ENCODE peak calls at places on chromosome 9, in nine cellular contexts. G, S, P, K, N, C, D, U and X are unnamed samples.

GRCh38 chr9:68416891-68417570 is 60.6 kb downstream of the PGM5 start:
- DNase-seq in G (no peak), S (no peak), P (peak), K (no peak), N (no peak), C (no peak), D (peak), U (no peak), X (no peak)

GRCh38 chr9:98226968-98227367 is 28.5 kb downstream of the TBC1D2 start:
- DNase-seq in G (no peak), S (no peak), P (no peak), K (no peak), N (peak), C (no peak), D (no peak), U (no peak), X (no peak)

GRCh38 chr9:115146581-115147021 is 28.6 kb upstream of the TNC start:
- DNase-seq in G (no peak), S (peak), P (no peak), K (peak), N (peak), C (no peak), D (no peak), U (peak), X (no peak)

GRCh38 chr9:133910855-133911514 is 81.1 kb downstream of the VAV2 start:
- DNase-seq in G (no peak), S (no peak), P (no peak), K (no peak), N (peak), C (no peak), D (no peak), U (no peak), X (no peak)

GRCh38 chr9:129548571-129549135 is 72.2 kb downstream of the C9orf50 start:
- DNase-seq in G (no peak), S (no peak), P (no peak), K (no peak), N (no peak), C (no peak), D (no peak), U (no peak), X (no peak)

GRCh38 chr9:130906727-130907416 is 10.3 kb upstream of the QRFP start:
- DNase-seq in G (no peak), S (no peak), P (no peak), K (no peak), N (no peak), C (no peak), D (no peak), U (no peak), X (no peak)

GRCh38 chr9:70136632-70137031 is 93.0 kb downstream of the MAMDC2 start:
- DNase-seq in G (no peak), S (peak), P (no peak), K (peak), N (peak), C (no peak), D (no peak), U (peak), X (no peak)

GRCh38 chr9:122158202-122158601 is 1.4 kb downstream of the NDUFA8 start:
- DNase-seq in G (peak), S (peak), P (peak), K (peak), N (peak), C (peak), D (peak), U (peak), X (no peak)

GRCh38 chr9:35972093-35972492 is 14.1 kb upstream of the OR2S2 start:
- DNase-seq in G (no peak), S (no peak), P (no peak), K (no peak), N (no peak), C (peak), D (peak), U (no peak), X (peak)

GRCh38 chr9:72665421-72665820 is 144.0 kb downstream of the TMC1 start:
- DNase-seq in G (no peak), S (peak), P (no peak), K (peak), N (peak), C (no peak), D (no peak), U (peak), X (no peak)

GRCh38 chr9:81573415-81574321 is 115.7 kb downstream of the TLE1 start:
- DNase-seq in G (no peak), S (no peak), P (no peak), K (no peak), N (no peak), C (no peak), D (no peak), U (no peak), X (no peak)

GRCh38 chr9:27125030-27125429 is 16.0 kb downstream of the TEK start:
- DNase-seq in G (no peak), S (peak), P (no peak), K (peak), N (peak), C (no peak), D (no peak), U (peak), X (no peak)

GRCh38 chr9:126875780-126876510 is 15.5 kb downstream of the ZBTB34 start:
- DNase-seq in G (no peak), S (no peak), P (no peak), K (no peak), N (no peak), C (no peak), D (no peak), U (no peak), X (no peak)

GRCh38 chr9:126290871-126291270 is 35.8 kb upstream of the MVB12B start:
- DNase-seq in G (no peak), S (no peak), P (no peak), K (no peak), N (no peak), C (no peak), D (no peak), U (no peak), X (no peak)

GRCh38 chr9:127067603-127068220 is 54.7 kb downstream of the ANGPTL2 start:
- DNase-seq in G (no peak), S (no peak), P (no peak), K (no peak), N (no peak), C (no peak), D (no peak), U (no peak), X (no peak)

GRCh38 chr9:4258321-4259093 is 41.4 kb downstream of the GLIS3 start:
- DNase-seq in G (no peak), S (peak), P (no peak), K (peak), N (peak), C (no peak), D (no peak), U (peak), X (no peak)

GRCh38 chr9:81682797-81683196 is 6.5 kb downstream of the TLE1 start:
- DNase-seq in G (no peak), S (peak), P (no peak), K (no peak), N (peak), C (no peak), D (no peak), U (peak), X (no peak)

GRCh38 chr9:19420877-19421276 is 12.1 kb downstream of the ACER2 start:
- DNase-seq in G (no peak), S (no peak), P (no peak), K (no peak), N (no peak), C (no peak), D (no peak), U (no peak), X (no peak)

GRCh38 chr9:108049026-108049591 is 559.5 kb upstream of the KLF4 start:
- DNase-seq in G (no peak), S (peak), P (peak), K (peak), N (peak), C (no peak), D (no peak), U (peak), X (no peak)

GRCh38 chr9:135619599-135619886 is 19.8 kb downstream of the GLT6D1 start:
- DNase-seq in G (peak), S (no peak), P (no peak), K (no peak), N (no peak), C (no peak), D (no peak), U (no peak), X (no peak)

GRCh38 chr9:136763649-136764035 is 676 bp downstream of the LCN15 start:
- DNase-seq in G (no peak), S (no peak), P (no peak), K (no peak), N (no peak), C (no peak), D (no peak), U (no peak), X (no peak)

GRCh38 chr9:121485618-121486531 is 13.8 kb downstream of the GGTA1 start:
- DNase-seq in G (no peak), S (no peak), P (no peak), K (no peak), N (no peak), C (no peak), D (no peak), U (no peak), X (no peak)

GRCh38 chr9:22114956-22115355 is 105.9 kb upstream of the CDKN2B start:
- DNase-seq in G (no peak), S (no peak), P (no peak), K (no peak), N (peak), C (no peak), D (no peak), U (peak), X (no peak)

GRCh38 chr9:110886832-110887231 is 151.4 kb downstream of the LPAR1 start:
- DNase-seq in G (no peak), S (peak), P (no peak), K (peak), N (peak), C (no peak), D (no peak), U (peak), X (no peak)

GRCh38 chr9:2863831-2864230 is 19.9 kb upstream of the PUM3 start:
- DNase-seq in G (no peak), S (no peak), P (no peak), K (no peak), N (no peak), C (no peak), D (no peak), U (no peak), X (no peak)

GRCh38 chr9:112013261-112013660 is 116.6 kb downstream of the UGCG start:
- DNase-seq in G (no peak), S (no peak), P (no peak), K (no peak), N (no peak), C (no peak), D (no peak), U (no peak), X (no peak)

GRCh38 chr9:81132796-81133195 is 556.6 kb downstream of the TLE1 start:
- DNase-seq in G (no peak), S (no peak), P (no peak), K (no peak), N (peak), C (no peak), D (no peak), U (no peak), X (no peak)

GRCh38 chr9:85064811-85065371 is 395.4 kb downstream of the NTRK2 start:
- DNase-seq in G (no peak), S (no peak), P (no peak), K (no peak), N (no peak), C (no peak), D (no peak), U (no peak), X (no peak)

GRCh38 chr9:35814106-35814840 is 569 bp downstream of the HINT2 start:
- DNase-seq in G (peak), S (peak), P (peak), K (peak), N (peak), C (peak), D (peak), U (peak), X (peak)

GRCh38 chr9:74755999-74756398 is 131.7 kb downstream of the TRPM6 start:
- DNase-seq in G (no peak), S (peak), P (no peak), K (no peak), N (no peak), C (no peak), D (no peak), U (no peak), X (no peak)

GRCh38 chr9:12771891-12772290 is 2.9 kb upstream of the LURAP1L start:
- DNase-seq in G (no peak), S (no peak), P (no peak), K (peak), N (peak), C (no peak), D (no peak), U (peak), X (no peak)

GRCh38 chr9:135480071-135480941 is 724 bp downstream of the PPP1R26 start:
- DNase-seq in G (peak), S (no peak), P (peak), K (peak), N (peak), C (no peak), D (no peak), U (peak), X (no peak)

GRCh38 chr9:33517373-33517772 is 6.7 kb upstream of the ANKRD18B start:
- DNase-seq in G (peak), S (peak), P (peak), K (peak), N (peak), C (no peak), D (no peak), U (peak), X (no peak)

GRCh38 chr9:76759726-76760125 is 4.5 kb upstream of the PCA3 start:
- DNase-seq in G (peak), S (no peak), P (no peak), K (no peak), N (no peak), C (no peak), D (no peak), U (no peak), X (no peak)

GRCh38 chr9:28120241-28121025 is 547.2 kb upstream of the C9orf72 start:
- DNase-seq in G (peak), S (no peak), P (no peak), K (no peak), N (no peak), C (no peak), D (no peak), U (no peak), X (no peak)

GRCh38 chr9:69965416-69966145 is 78.1 kb upstream of the MAMDC2 start:
- DNase-seq in G (no peak), S (no peak), P (no peak), K (no peak), N (no peak), C (no peak), D (no peak), U (peak), X (no peak)

GRCh38 chr9:22528485-22528884 is 81.9 kb downstream of the DMRTA1 start:
- DNase-seq in G (no peak), S (peak), P (no peak), K (peak), N (peak), C (no peak), D (no peak), U (peak), X (no peak)

GRCh38 chr9:133351908-133352634 is 4.1 kb downstream of the RPL7A start:
- DNase-seq in G (peak), S (peak), P (peak), K (peak), N (peak), C (no peak), D (peak), U (peak), X (no peak)